ENCODE peak calls at places on chromosomes 6 and 20, in six cellular contexts. A is brain microvascular endothelial cell; X is CD4-positive, CD25-positive, alpha-beta regulatory T cell; R is stomach; J is IMR-90; P is OCI-LY7. H is an unnamed sample.

GRCh38 chr6:158607411-158608170 is 37.0 kb downstream of the DYNLT1 start:
- DNase-seq in P (no peak), J (peak), R (no peak), A (peak), X (no peak), H (no peak)

GRCh38 chr6:159037746-159038290 is 7.0 kb downstream of the TAGAP start:
- DNase-seq in J (no peak), R (no peak), A (no peak), X (no peak), P (no peak), H (no peak)

GRCh38 chr6:139577124-139577800 is 202.8 kb upstream of the CITED2 start:
- DNase-seq in R (no peak), J (peak), X (no peak), P (no peak), A (no peak), H (no peak)

GRCh38 chr20:57503035-57503658 is 21.8 kb downstream of the CTCFL start:
- DNase-seq in J (no peak), X (no peak), R (no peak), A (no peak), P (no peak), H (no peak)

GRCh38 chr6:140893432-140893831 is 1239.3 kb upstream of the GJE1 start:
- DNase-seq in A (no peak), X (no peak), R (no peak), P (no peak), J (no peak), H (no peak)

GRCh38 chr6:112298816-112299281 is 44.5 kb upstream of the LAMA4 start:
- DNase-seq in A (peak), P (no peak), J (peak), X (no peak), R (no peak), H (no peak)

GRCh38 chr6:411402-412145 is 20.0 kb downstream of the IRF4 start:
- DNase-seq in P (no peak), A (no peak), R (no peak), X (no peak), J (no peak), H (no peak)

GRCh38 chr6:12717356-12717755 is 789 bp downstream of the PHACTR1 start:
- DNase-seq in J (no peak), A (no peak), X (no peak), R (no peak), P (no peak), H (no peak)

GRCh38 chr6:147508073-147508870 is at the start of gene SAMD5:
- DNase-seq in A (peak), P (no peak), J (peak), R (peak), X (no peak), H (no peak)

GRCh38 chr20:51767018-51767866 is 948 bp downstream of the ATP9A start:
- DNase-seq in X (no peak), P (peak), J (no peak), R (peak), A (no peak), H (peak)

GRCh38 chr6:42295181-42295580 is 77.5 kb upstream of the MRPS10 start:
- DNase-seq in J (no peak), X (no peak), A (no peak), P (no peak), R (no peak), H (no peak)

GRCh38 chr6:47700051-47700450 is 1.7 kb downstream of the ADGRF4 start:
- DNase-seq in A (peak), P (no peak), X (no peak), R (no peak), J (peak), H (no peak)

GRCh38 chr6:37653933-37654565 is 43.6 kb downstream of the MDGA1 start:
- DNase-seq in A (peak), J (peak), R (peak), P (peak), X (peak), H (peak)

GRCh38 chr6:14545496-14545895 is 427.9 kb downstream of the CD83 start:
- DNase-seq in P (no peak), J (no peak), R (no peak), X (no peak), A (no peak), H (no peak)

GRCh38 chr6:51200676-51201075 is 382.0 kb downstream of the TFAP2B start:
- DNase-seq in R (no peak), P (no peak), A (no peak), X (no peak), J (no peak), H (no peak)

DNA sequence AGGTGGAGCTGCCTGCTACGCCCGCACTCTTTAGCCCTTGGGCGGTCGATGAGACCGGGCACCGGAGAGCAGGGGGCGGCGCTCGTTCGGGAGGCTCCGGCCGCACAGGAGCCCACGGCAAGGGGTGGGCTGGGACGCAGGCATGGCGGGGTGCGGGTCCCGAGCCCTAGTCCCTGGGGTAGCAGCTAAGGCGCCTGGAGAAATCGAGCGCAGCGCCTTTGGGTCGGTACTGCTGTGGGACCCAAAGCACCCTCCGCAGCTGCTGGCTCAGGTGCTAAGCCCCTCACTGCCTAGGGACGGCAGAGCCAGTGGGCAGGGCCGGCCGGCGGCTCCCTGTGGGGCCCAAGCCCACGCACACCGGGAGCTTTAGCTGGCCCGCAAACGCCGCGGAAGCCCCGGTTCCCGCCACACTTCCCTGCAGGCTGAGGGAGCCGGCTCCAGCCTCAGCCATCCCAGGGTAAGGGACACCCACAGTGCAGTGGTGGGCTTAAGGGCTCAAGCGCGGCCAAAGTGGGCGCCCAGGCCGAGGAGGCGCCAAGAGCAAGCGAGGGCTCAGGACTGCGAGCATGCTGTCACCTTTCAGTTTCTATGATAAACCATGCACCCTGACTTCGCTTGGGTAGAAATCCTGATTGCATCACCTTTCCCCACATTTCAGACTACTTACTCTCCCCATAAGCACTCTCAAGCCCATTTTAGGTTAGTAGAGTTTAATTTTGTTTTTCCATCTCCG is 52.0 kb downstream of the MYLIP start:
- DNase-seq in P (no peak), J (no peak), A (no peak), R (no peak), X (no peak), H (no peak)
- H3K27ac ChIP-seq in P (no peak), J (no peak), A (no peak), R (no peak), X (peak), H (peak)

GRCh38 chr6:134472046-134472445 is 154.1 kb upstream of the SGK1 start:
- DNase-seq in P (no peak), X (no peak), A (no peak), J (no peak), R (no peak), H (no peak)
- H3K4me3 ChIP-seq in P (no peak), X (no peak), A (no peak), J (no peak), R (no peak), H (no peak)

DNA sequence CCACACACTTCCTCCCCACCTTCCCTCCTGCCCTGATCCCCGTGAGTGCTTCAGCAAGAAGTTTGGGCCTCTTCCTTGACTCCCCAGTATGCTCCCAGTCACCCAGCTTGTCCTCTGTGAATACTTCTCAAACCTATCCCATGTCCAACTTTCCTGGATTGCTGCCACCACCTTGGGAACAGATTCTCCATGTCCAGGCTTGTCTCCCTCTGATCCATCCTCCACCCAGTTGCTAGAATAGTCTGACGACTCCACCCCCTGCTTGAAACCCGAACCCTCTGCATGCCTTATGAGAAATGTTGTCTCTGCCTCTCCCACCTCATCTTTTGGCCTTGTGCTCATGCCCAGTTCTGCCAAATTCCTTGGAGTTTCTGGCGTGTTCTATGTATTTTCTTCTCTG is 108.0 kb downstream of the PPP1R14C start:
- DNase-seq in J (peak), X (no peak), P (no peak), A (peak), R (no peak), H (no peak)
- H3K27ac ChIP-seq in J (no peak), X (no peak), P (no peak), A (no peak), R (no peak), H (no peak)

GRCh38 chr6:21885101-21885500 is 291.6 kb downstream of the SOX4 start:
- DNase-seq in J (no peak), R (no peak), X (no peak), A (no peak), P (no peak), H (no peak)
- H3K4me3 ChIP-seq in J (no peak), R (no peak), X (no peak), A (no peak), P (no peak), H (no peak)

H was measured in naive thymus-derived CD4-positive, alpha-beta T cell.